ENCODE peak calls at places on chromosomes 5 and 9, in nine cellular contexts. M is chondrocyte, X is fibroblast of mammary gland, G is testis, N is neural progenitor cell, Y is progenitor cell of endocrine pancreas, S is heart right ventricle, C is dorsolateral prefrontal cortex, B is RWPE1. O is an unnamed sample.

GRCh38 chr9:105064248-105065118 is 136.5 kb upstream of the ABCA1 start:
- DNase-seq in M (peak), X (peak), G (peak), N (peak), Y (no peak), S (peak), C (peak), B (peak), O (peak)

GRCh38 chr5:149063017-149063687 is at the start of gene SH3TC2:
- DNase-seq in M (no peak), X (no peak), G (peak), N (peak), Y (peak), S (peak), C (peak), B (peak), O (peak)

GRCh38 chr5:74850016-74850415 is 16.2 kb downstream of the FAM169A start:
- DNase-seq in M (no peak), X (no peak), G (no peak), N (no peak), Y (no peak), S (no peak), C (no peak), B (no peak), O (no peak)

GRCh38 chr9:112380102-112380581 is at the start of gene HSDL2:
- DNase-seq in M (no peak), X (peak), G (peak), N (no peak), Y (no peak), S (no peak), C (no peak), B (peak), O (no peak)

GRCh38 chr5:177403826-177404640 is 3.6 kb upstream of the PFN3 start:
- DNase-seq in M (no peak), X (peak), G (peak), N (peak), Y (peak), S (peak), C (peak), B (peak), O (peak)

GRCh38 chr9:88922091-88922490 is 69.2 kb upstream of the S1PR3 start:
- DNase-seq in M (no peak), X (no peak), G (no peak), N (no peak), Y (no peak), S (no peak), C (no peak), B (no peak), O (no peak)

GRCh38 chr9:128276574-128277270 is 646 bp downstream of the SWI5 start:
- DNase-seq in M (no peak), X (peak), G (peak), N (peak), Y (no peak), S (peak), C (peak), B (peak), O (no peak)

GRCh38 chr9:136054798-136055714 is 40.0 kb downstream of the NACC2 start:
- DNase-seq in M (no peak), X (no peak), G (no peak), N (no peak), Y (no peak), S (no peak), C (no peak), B (no peak), O (no peak)

GRCh38 chr5:31116466-31117031 is 76.9 kb upstream of the CDH6 start:
- DNase-seq in M (no peak), X (no peak), G (no peak), N (no peak), Y (no peak), S (no peak), C (no peak), B (no peak), O (no peak)

GRCh38 chr9:93940951-93941350 is 14.2 kb downstream of the BARX1 start:
- DNase-seq in M (no peak), X (no peak), G (no peak), N (no peak), Y (no peak), S (no peak), C (no peak), B (no peak), O (no peak)

GRCh38 chr5:131783357-131783756 is 13.5 kb downstream of the FNIP1 start:
- DNase-seq in M (no peak), X (no peak), G (no peak), N (no peak), Y (no peak), S (no peak), C (no peak), B (no peak), O (no peak)

GRCh38 chr5:147892696-147893296 is 13.5 kb downstream of the C5orf46 start:
- DNase-seq in M (no peak), X (no peak), G (no peak), N (peak), Y (peak), S (no peak), C (no peak), B (peak), O (no peak)

GRCh38 chr5:147887925-147888324 is 9.4 kb downstream of the SCGB3A2 start:
- DNase-seq in M (no peak), X (peak), G (no peak), N (no peak), Y (no peak), S (no peak), C (no peak), B (peak), O (no peak)

GRCh38 chr5:147882586-147883313 is 4.2 kb downstream of the SCGB3A2 start:
- DNase-seq in M (no peak), X (no peak), G (no peak), N (peak), Y (no peak), S (no peak), C (no peak), B (no peak), O (no peak)

GRCh38 chr5:147887026-147887627 is 8.6 kb downstream of the SCGB3A2 start:
- DNase-seq in M (no peak), X (peak), G (peak), N (peak), Y (no peak), S (no peak), C (no peak), B (peak), O (peak)
- TF ChIP-seq CTCF in M (peak), X (peak), G (peak), N (peak), Y (peak), S (peak), C (peak), B (peak), O (peak)

GRCh38 chr9:131475956-131476776 is 26.6 kb upstream of the POMT1 start:
- DNase-seq in M (peak), X (no peak), G (no peak), N (peak), Y (no peak), S (peak), C (no peak), B (no peak), O (no peak)
- TF ChIP-seq CTCF in M (peak), X (peak), G (no peak), N (peak), Y (peak), S (peak), C (peak), B (peak), O (peak)

GRCh38 chr9:68416891-68417570 is 60.6 kb downstream of the PGM5 start:
- DNase-seq in M (no peak), X (peak), G (no peak), N (peak), Y (no peak), S (no peak), C (no peak), B (no peak), O (no peak)
- TF ChIP-seq CTCF in M (no peak), X (peak), G (no peak), N (peak), Y (no peak), S (peak), C (no peak), B (no peak), O (peak)

GRCh38 chr5:103385722-103386121 is 127.2 kb downstream of the MACIR start:
- DNase-seq in M (no peak), X (no peak), G (no peak), N (peak), Y (no peak), S (no peak), C (no peak), B (no peak), O (no peak)
- TF ChIP-seq CTCF in M (no peak), X (no peak), G (no peak), N (peak), Y (no peak), S (no peak), C (no peak), B (no peak), O (no peak)

GRCh38 chr5:141958113-141958512 is at the start of gene PCDH12:
- DNase-seq in M (no peak), X (peak), G (no peak), N (no peak), Y (no peak), S (peak), C (no peak), B (no peak), O (no peak)

GRCh38 chr5:141960449-141961323 is 2.7 kb upstream of the PCDH12 start:
- DNase-seq in M (no peak), X (peak), G (peak), N (peak), Y (peak), S (peak), C (peak), B (peak), O (peak)

GRCh38 chr5:141958773-141959172 is 771 bp upstream of the PCDH12 start:
- DNase-seq in M (no peak), X (peak), G (no peak), N (no peak), Y (no peak), S (no peak), C (no peak), B (no peak), O (no peak)

GRCh38 chr5:141961466-141961865 is 3.5 kb upstream of the PCDH12 start:
- DNase-seq in M (no peak), X (no peak), G (no peak), N (no peak), Y (no peak), S (no peak), C (no peak), B (no peak), O (no peak)

DNA sequence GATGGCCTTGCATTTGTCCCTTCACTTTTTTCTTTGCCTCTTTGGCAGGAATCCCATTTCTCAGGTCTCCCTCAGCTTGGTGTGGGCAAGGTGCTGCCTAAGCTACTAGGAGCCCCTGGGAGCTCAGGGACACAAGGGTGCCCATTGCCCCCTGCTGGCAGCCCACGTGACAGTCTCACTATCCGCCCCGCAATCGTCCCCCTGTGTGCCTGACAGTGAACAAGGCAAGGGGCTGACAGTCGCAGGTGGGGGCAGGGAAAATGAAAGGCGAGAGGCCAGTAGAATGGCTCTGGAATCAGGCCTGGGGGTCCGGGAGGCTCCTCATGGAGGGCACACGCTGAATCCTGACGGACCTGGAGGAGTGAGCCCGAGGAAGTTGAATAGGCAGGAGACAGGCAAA is 2.0 kb upstream of the PCDH12 start:
- DNase-seq in M (no peak), X (no peak), G (no peak), N (peak), Y (no peak), S (no peak), C (no peak), B (no peak), O (no peak)
- TF ChIP-seq CTCF in M (no peak), X (peak), G (no peak), N (no peak), Y (peak), S (peak), C (no peak), B (no peak), O (no peak)